ENCODE peak calls at places on chromosomes 6 and 20, in nine cellular contexts. Z is stimulated activated naive B cell treated with anti-CD40 and anti-IgM and Interleukin-4, amounts not matched to agents 10 μg/mL and 1 μg/mL and 100 μg/mL, for 72 hours; P is A172; S is caudate nucleus; F is aorta; H is foreskin melanocyte; N is stimulated activated CD4-positive, alpha-beta T cell treated with anti-CD3 and anti-CD28 coated beads, Interleukin-4, amount 100 ng/mL, for 48 hours; G is AG10803; A is H54. K is an unnamed sample.

GRCh38 chr20:1177680-1178079 is 7.1 kb downstream of the TMEM74B start:
- DNase-seq in Z (no peak), P (peak; percentile 40), S (no peak), F (no peak), H (no peak), N (no peak), G (no peak), A (peak; percentile 48), K (no peak)

GRCh38 chr6:32637219-32637880 is at the start of gene HLA-DQA1:
- DNase-seq in Z (peak; percentile 81), P (no peak), S (no peak), F (no peak), H (no peak), N (no peak), G (no peak), A (no peak), K (peak; percentile 34)

GRCh38 chr20:37403107-37404033 is 57.4 kb downstream of the SRC start:
- DNase-seq in Z (no peak), P (no peak), S (no peak), F (no peak), H (no peak), N (no peak), G (no peak), A (no peak), K (no peak)

GRCh38 chr6:154156135-154156948 is 117.3 kb downstream of the OPRM1 start:
- DNase-seq in Z (peak; percentile 23), P (peak; percentile 37), S (no peak), F (peak; percentile 61), H (no peak), N (peak; percentile 33), G (peak; percentile 9), A (no peak), K (peak; percentile 7)

GRCh38 chr6:13565921-13566320 is 8.5 kb upstream of the SIRT5 start:
- DNase-seq in Z (no peak), P (no peak), S (no peak), F (no peak), H (no peak), N (no peak), G (no peak), A (no peak), K (no peak)

GRCh38 chr20:62739067-62739466 is 30.4 kb downstream of the NTSR1 start:
- DNase-seq in Z (no peak), P (no peak), S (no peak), F (peak; percentile 44), H (no peak), N (no peak), G (no peak), A (no peak), K (no peak)

GRCh38 chr6:133046576-133046975 is 194.6 kb upstream of the EYA4 start:
- DNase-seq in Z (no peak), P (no peak), S (no peak), F (no peak), H (no peak), N (no peak), G (no peak), A (no peak), K (no peak)

GRCh38 chr6:143337201-143337949 is 113.1 kb downstream of the ADAT2 start:
- DNase-seq in Z (peak; percentile 12), P (peak; percentile 19), S (no peak), F (no peak), H (no peak), N (peak; percentile 63), G (no peak), A (peak; percentile 9), K (no peak)

GRCh38 chr20:4951299-4951698 is 50.0 kb downstream of the SLC23A2 start:
- DNase-seq in Z (no peak), P (peak; percentile 84), S (peak; percentile 45), F (peak; percentile 57), H (peak; percentile 94), N (no peak), G (peak; percentile 80), A (peak; percentile 52), K (peak; percentile 67)

GRCh38 chr6:157222201-157222981 is 100.9 kb downstream of the TMEM242 start:
- DNase-seq in Z (no peak), P (no peak), S (no peak), F (no peak), H (no peak), N (no peak), G (no peak), A (no peak), K (no peak)